ENCODE peak calls at places on chromosomes 3 and 15, in five cellular contexts. One of them, this sample, is unnamed.

GRCh38 chr3:42852443-42852842 is 23.2 kb downstream of the CYP8B1 start:
- DNase-seq in AG04449: no peak
- DNase-seq in AG09309: no peak
- DNase-seq in stimulated activated CD4-positive, alpha-beta T cell treated with anti-CD3 and anti-CD28 coated beads, Interleukin-2, amount 100 ng/mL, for 48 hours: no peak
- DNase-seq in amygdala: no peak
- DNase-seq in this sample: no peak

GRCh38 chr15:34733621-34734020 is 21.2 kb downstream of the GJD2 start:
- DNase-seq in AG04449: no peak
- DNase-seq in AG09309: no peak
- DNase-seq in stimulated activated CD4-positive, alpha-beta T cell treated with anti-CD3 and anti-CD28 coated beads, Interleukin-2, amount 100 ng/mL, for 48 hours: no peak
- DNase-seq in amygdala: no peak
- DNase-seq in this sample: no peak

GRCh38 chr15:99476413-99477222 is 89.2 kb upstream of the MEF2A start:
- DNase-seq in AG04449: peak
- DNase-seq in AG09309: peak
- DNase-seq in stimulated activated CD4-positive, alpha-beta T cell treated with anti-CD3 and anti-CD28 coated beads, Interleukin-2, amount 100 ng/mL, for 48 hours: no peak
- DNase-seq in amygdala: no peak
- DNase-seq in this sample: peak

GRCh38 chr3:120244834-120245225 is 40.2 kb downstream of the GPR156 start:
- DNase-seq in AG04449: no peak
- DNase-seq in AG09309: no peak
- DNase-seq in stimulated activated CD4-positive, alpha-beta T cell treated with anti-CD3 and anti-CD28 coated beads, Interleukin-2, amount 100 ng/mL, for 48 hours: no peak
- DNase-seq in amygdala: no peak
- DNase-seq in this sample: no peak

GRCh38 chr3:1540686-1541085 is 447.9 kb downstream of the CNTN6 start:
- DNase-seq in AG04449: no peak
- DNase-seq in AG09309: no peak
- DNase-seq in stimulated activated CD4-positive, alpha-beta T cell treated with anti-CD3 and anti-CD28 coated beads, Interleukin-2, amount 100 ng/mL, for 48 hours: no peak
- DNase-seq in amygdala: no peak
- DNase-seq in this sample: no peak

GRCh38 chr3:127709320-127710060 is 36.7 kb downstream of the ABTB1 start:
- DNase-seq in AG04449: no peak
- DNase-seq in AG09309: no peak
- DNase-seq in stimulated activated CD4-positive, alpha-beta T cell treated with anti-CD3 and anti-CD28 coated beads, Interleukin-2, amount 100 ng/mL, for 48 hours: no peak
- DNase-seq in amygdala: no peak
- DNase-seq in this sample: no peak

GRCh38 chr15:49686626-49687025 is 65.8 kb downstream of the DTWD1 start:
- DNase-seq in AG04449: no peak
- DNase-seq in AG09309: no peak
- DNase-seq in stimulated activated CD4-positive, alpha-beta T cell treated with anti-CD3 and anti-CD28 coated beads, Interleukin-2, amount 100 ng/mL, for 48 hours: no peak
- DNase-seq in amygdala: no peak
- DNase-seq in this sample: no peak

GRCh38 chr15:74275957-74276356 is 39.8 kb downstream of the CCDC33 start:
- DNase-seq in AG04449: no peak
- DNase-seq in AG09309: no peak
- DNase-seq in stimulated activated CD4-positive, alpha-beta T cell treated with anti-CD3 and anti-CD28 coated beads, Interleukin-2, amount 100 ng/mL, for 48 hours: no peak
- DNase-seq in amygdala: no peak
- DNase-seq in this sample: no peak

GRCh38 chr15:73972984-73973682 is 19.0 kb downstream of the STOML1 start:
- DNase-seq in AG04449: no peak
- DNase-seq in AG09309: no peak
- DNase-seq in stimulated activated CD4-positive, alpha-beta T cell treated with anti-CD3 and anti-CD28 coated beads, Interleukin-2, amount 100 ng/mL, for 48 hours: peak
- DNase-seq in amygdala: peak
- DNase-seq in this sample: peak

GRCh38 chr15:53611145-53611920 is 148.1 kb downstream of the WDR72 start:
- DNase-seq in AG04449: no peak
- DNase-seq in AG09309: no peak
- DNase-seq in stimulated activated CD4-positive, alpha-beta T cell treated with anti-CD3 and anti-CD28 coated beads, Interleukin-2, amount 100 ng/mL, for 48 hours: no peak
- DNase-seq in amygdala: no peak
- DNase-seq in this sample: no peak

GRCh38 chr15:77784361-77785292 is 151.9 kb upstream of the LINGO1 start:
- DNase-seq in AG04449: no peak
- DNase-seq in AG09309: no peak
- DNase-seq in stimulated activated CD4-positive, alpha-beta T cell treated with anti-CD3 and anti-CD28 coated beads, Interleukin-2, amount 100 ng/mL, for 48 hours: peak
- DNase-seq in amygdala: no peak
- DNase-seq in this sample: no peak

GRCh38 chr3:132605374-132605792 is 8.3 kb downstream of the ACKR4 start:
- DNase-seq in AG04449: no peak
- DNase-seq in AG09309: no peak
- DNase-seq in stimulated activated CD4-positive, alpha-beta T cell treated with anti-CD3 and anti-CD28 coated beads, Interleukin-2, amount 100 ng/mL, for 48 hours: no peak
- DNase-seq in amygdala: no peak
- DNase-seq in this sample: no peak

GRCh38 chr3:64783200-64783599 is 95.4 kb upstream of the ADAMTS9 start:
- DNase-seq in AG04449: no peak
- DNase-seq in AG09309: no peak
- DNase-seq in stimulated activated CD4-positive, alpha-beta T cell treated with anti-CD3 and anti-CD28 coated beads, Interleukin-2, amount 100 ng/mL, for 48 hours: no peak
- DNase-seq in amygdala: no peak
- DNase-seq in this sample: no peak

GRCh38 chr3:193590088-193590856 is 2.7 kb upstream of the OPA1 start:
- DNase-seq in AG04449: no peak
- DNase-seq in AG09309: no peak
- DNase-seq in stimulated activated CD4-positive, alpha-beta T cell treated with anti-CD3 and anti-CD28 coated beads, Interleukin-2, amount 100 ng/mL, for 48 hours: no peak
- DNase-seq in amygdala: no peak
- DNase-seq in this sample: no peak

GRCh38 chr3:10164546-10165393 is at the start of gene IRAK2:
- DNase-seq in AG04449: no peak
- DNase-seq in AG09309: no peak
- DNase-seq in stimulated activated CD4-positive, alpha-beta T cell treated with anti-CD3 and anti-CD28 coated beads, Interleukin-2, amount 100 ng/mL, for 48 hours: peak
- DNase-seq in amygdala: peak
- DNase-seq in this sample: peak

GRCh38 chr3:29822051-29822450 is 541.2 kb downstream of the RBMS3 start:
- DNase-seq in AG04449: peak
- DNase-seq in AG09309: peak
- DNase-seq in stimulated activated CD4-positive, alpha-beta T cell treated with anti-CD3 and anti-CD28 coated beads, Interleukin-2, amount 100 ng/mL, for 48 hours: no peak
- DNase-seq in amygdala: no peak
- DNase-seq in this sample: no peak

GRCh38 chr15:51724673-51725072 is 12.8 kb downstream of the LYSMD2 start:
- DNase-seq in AG04449: no peak
- DNase-seq in AG09309: no peak
- DNase-seq in stimulated activated CD4-positive, alpha-beta T cell treated with anti-CD3 and anti-CD28 coated beads, Interleukin-2, amount 100 ng/mL, for 48 hours: no peak
- DNase-seq in amygdala: no peak
- DNase-seq in this sample: no peak

GRCh38 chr3:170759511-170760173 is 110.4 kb downstream of the RPL22L1 start:
- DNase-seq in AG04449: no peak
- DNase-seq in AG09309: no peak
- DNase-seq in stimulated activated CD4-positive, alpha-beta T cell treated with anti-CD3 and anti-CD28 coated beads, Interleukin-2, amount 100 ng/mL, for 48 hours: no peak
- DNase-seq in amygdala: no peak
- DNase-seq in this sample: no peak

GRCh38 chr3:78988324-78988723 is 779.5 kb downstream of the ROBO1 start:
- DNase-seq in AG04449: no peak
- DNase-seq in AG09309: no peak
- DNase-seq in stimulated activated CD4-positive, alpha-beta T cell treated with anti-CD3 and anti-CD28 coated beads, Interleukin-2, amount 100 ng/mL, for 48 hours: no peak
- DNase-seq in amygdala: no peak
- DNase-seq in this sample: no peak

GRCh38 chr3:132709761-132710160 is 12.4 kb downstream of the NPHP3 start:
- DNase-seq in AG04449: no peak
- DNase-seq in AG09309: no peak
- DNase-seq in stimulated activated CD4-positive, alpha-beta T cell treated with anti-CD3 and anti-CD28 coated beads, Interleukin-2, amount 100 ng/mL, for 48 hours: no peak
- DNase-seq in amygdala: no peak
- DNase-seq in this sample: no peak

GRCh38 chr3:60136606-60137005 is 1086.8 kb upstream of the CFAP20DC start:
- DNase-seq in AG04449: no peak
- DNase-seq in AG09309: no peak
- DNase-seq in stimulated activated CD4-positive, alpha-beta T cell treated with anti-CD3 and anti-CD28 coated beads, Interleukin-2, amount 100 ng/mL, for 48 hours: no peak
- DNase-seq in amygdala: no peak
- DNase-seq in this sample: no peak

GRCh38 chr3:49719214-49719884 is at the start of gene AMIGO3:
- DNase-seq in AG04449: peak
- DNase-seq in AG09309: peak
- DNase-seq in stimulated activated CD4-positive, alpha-beta T cell treated with anti-CD3 and anti-CD28 coated beads, Interleukin-2, amount 100 ng/mL, for 48 hours: peak
- DNase-seq in amygdala: peak
- DNase-seq in this sample: peak

GRCh38 chr3:127175272-127175671 is 17.7 kb upstream of the PRR23E start:
- DNase-seq in AG04449: no peak
- DNase-seq in AG09309: no peak
- DNase-seq in stimulated activated CD4-positive, alpha-beta T cell treated with anti-CD3 and anti-CD28 coated beads, Interleukin-2, amount 100 ng/mL, for 48 hours: no peak
- DNase-seq in amygdala: no peak
- DNase-seq in this sample: no peak

GRCh38 chr3:78908236-78908635 is 859.6 kb downstream of the ROBO1 start:
- DNase-seq in AG04449: no peak
- DNase-seq in AG09309: no peak
- DNase-seq in stimulated activated CD4-positive, alpha-beta T cell treated with anti-CD3 and anti-CD28 coated beads, Interleukin-2, amount 100 ng/mL, for 48 hours: no peak
- DNase-seq in amygdala: no peak
- DNase-seq in this sample: no peak

GRCh38 chr15:54803139-54803808 is 393.5 kb downstream of the RSL24D1 start:
- DNase-seq in AG04449: no peak
- DNase-seq in AG09309: no peak
- DNase-seq in stimulated activated CD4-positive, alpha-beta T cell treated with anti-CD3 and anti-CD28 coated beads, Interleukin-2, amount 100 ng/mL, for 48 hours: no peak
- DNase-seq in amygdala: no peak
- DNase-seq in this sample: no peak

GRCh38 chr3:45608885-45609284 is 14.3 kb downstream of the LIMD1 start:
- DNase-seq in AG04449: no peak
- DNase-seq in AG09309: no peak
- DNase-seq in stimulated activated CD4-positive, alpha-beta T cell treated with anti-CD3 and anti-CD28 coated beads, Interleukin-2, amount 100 ng/mL, for 48 hours: no peak
- DNase-seq in amygdala: no peak
- DNase-seq in this sample: no peak

GRCh38 chr15:32872606-32873291 is 154.9 kb downstream of the GREM1 start:
- DNase-seq in AG04449: no peak
- DNase-seq in AG09309: peak
- DNase-seq in stimulated activated CD4-positive, alpha-beta T cell treated with anti-CD3 and anti-CD28 coated beads, Interleukin-2, amount 100 ng/mL, for 48 hours: no peak
- DNase-seq in amygdala: no peak
- DNase-seq in this sample: no peak

GRCh38 chr3:28053759-28054158 is 187.7 kb upstream of the CMC1 start:
- DNase-seq in AG04449: peak
- DNase-seq in AG09309: peak
- DNase-seq in stimulated activated CD4-positive, alpha-beta T cell treated with anti-CD3 and anti-CD28 coated beads, Interleukin-2, amount 100 ng/mL, for 48 hours: peak
- DNase-seq in amygdala: no peak
- DNase-seq in this sample: no peak

GRCh38 chr15:43410572-43411214 is 39.8 kb downstream of the TUBGCP4 start:
- DNase-seq in AG04449: peak
- DNase-seq in AG09309: peak
- DNase-seq in stimulated activated CD4-positive, alpha-beta T cell treated with anti-CD3 and anti-CD28 coated beads, Interleukin-2, amount 100 ng/mL, for 48 hours: no peak
- DNase-seq in amygdala: no peak
- DNase-seq in this sample: no peak

GRCh38 chr3:8768364-8769087 is 887 bp downstream of the OXTR start:
- DNase-seq in AG04449: no peak
- DNase-seq in AG09309: no peak
- DNase-seq in stimulated activated CD4-positive, alpha-beta T cell treated with anti-CD3 and anti-CD28 coated beads, Interleukin-2, amount 100 ng/mL, for 48 hours: no peak
- DNase-seq in amygdala: no peak
- DNase-seq in this sample: no peak

GRCh38 chr15:82048809-82049208 is 3.0 kb upstream of the MEX3B start:
- DNase-seq in AG04449: no peak
- DNase-seq in AG09309: no peak
- DNase-seq in stimulated activated CD4-positive, alpha-beta T cell treated with anti-CD3 and anti-CD28 coated beads, Interleukin-2, amount 100 ng/mL, for 48 hours: no peak
- DNase-seq in amygdala: no peak
- DNase-seq in this sample: no peak

GRCh38 chr3:66405701-66406091 is 95.1 kb downstream of the LRIG1 start:
- DNase-seq in AG04449: no peak
- DNase-seq in AG09309: peak
- DNase-seq in stimulated activated CD4-positive, alpha-beta T cell treated with anti-CD3 and anti-CD28 coated beads, Interleukin-2, amount 100 ng/mL, for 48 hours: no peak
- DNase-seq in amygdala: peak
- DNase-seq in this sample: no peak

GRCh38 chr3:67000006-67000405 is 1.9 kb downstream of the KBTBD8 start:
- DNase-seq in AG04449: no peak
- DNase-seq in AG09309: no peak
- DNase-seq in stimulated activated CD4-positive, alpha-beta T cell treated with anti-CD3 and anti-CD28 coated beads, Interleukin-2, amount 100 ng/mL, for 48 hours: no peak
- DNase-seq in amygdala: no peak
- DNase-seq in this sample: no peak

GRCh38 chr15:57565326-57565725 is 26.4 kb upstream of the MYZAP start:
- DNase-seq in AG04449: no peak
- DNase-seq in AG09309: no peak
- DNase-seq in stimulated activated CD4-positive, alpha-beta T cell treated with anti-CD3 and anti-CD28 coated beads, Interleukin-2, amount 100 ng/mL, for 48 hours: no peak
- DNase-seq in amygdala: no peak
- DNase-seq in this sample: peak

This sample was measured in T-cell.